ENCODE peak calls at places on chromosomes 3 and 15, in nine cellular contexts. M is A549; C is cerebellum; D is AG20443; A is NCI-H2081; B is NCI-H2029 treated with DMSO at 0.1 percent for 48 hours; N is kidney epithelial cell; Z is amniotic stem cell; F is activated CD4-positive, alpha-beta T cell treated with anti-CD3 and anti-CD28 coated beads, Interleukin-2, amount 50 U/mL, for 1 hour. K is an unnamed sample.

GRCh38 chr3:26622634-26623408 is at the start of gene LRRC3B:
- DNase-seq in M (no peak), C (peak), D (peak), A (peak), B (no peak), N (no peak), Z (no peak), F (no peak), K (no peak)

GRCh38 chr15:38255690-38256089 is 3.1 kb downstream of the SPRED1 start:
- DNase-seq in M (no peak), C (no peak), D (no peak), A (no peak), B (no peak), N (no peak), Z (no peak), F (no peak), K (no peak)

GRCh38 chr15:98420837-98421236 is 227.5 kb upstream of the IGF1R start:
- DNase-seq in M (no peak), C (no peak), D (no peak), A (no peak), B (no peak), N (no peak), Z (no peak), F (no peak), K (no peak)

GRCh38 chr3:128486692-128487537 is 6.1 kb downstream of the GATA2 start:
- DNase-seq in M (no peak), C (no peak), D (peak), A (peak), B (no peak), N (no peak), Z (no peak), F (no peak), K (no peak)

GRCh38 chr15:93033434-93034045 is 55.5 kb downstream of the RGMA start:
- DNase-seq in M (no peak), C (no peak), D (no peak), A (no peak), B (no peak), N (no peak), Z (no peak), F (no peak), K (no peak)

GRCh38 chr3:59880717-59881116 is 830.9 kb upstream of the CFAP20DC start:
- DNase-seq in M (no peak), C (no peak), D (no peak), A (peak), B (no peak), N (no peak), Z (no peak), F (no peak), K (no peak)

GRCh38 chr15:89845305-89845893 is 30.7 kb upstream of the ANPEP start:
- DNase-seq in M (peak), C (no peak), D (peak), A (no peak), B (no peak), N (no peak), Z (no peak), F (no peak), K (no peak)

GRCh38 chr3:62718515-62719320 is 156.5 kb downstream of the CADPS start:
- DNase-seq in M (no peak), C (peak), D (no peak), A (peak), B (no peak), N (no peak), Z (no peak), F (no peak), K (no peak)

GRCh38 chr3:140720242-140720641 is 42.4 kb downstream of the TRIM42 start:
- DNase-seq in M (no peak), C (no peak), D (no peak), A (no peak), B (no peak), N (no peak), Z (no peak), F (no peak), K (no peak)

K was measured in T-helper 9 cell.